ENCODE peak calls at places on chromosome 13, in ten cellular contexts. B is bronchial epithelial cell, X is SK-N-SH, T is left lung, G is heart left ventricle, L is fibroblast of the aortic adventitia, I is IMR-90, F is mammary epithelial cell, Z is mucosa of descending colon, N is body of pancreas. P is an unnamed sample.

GRCh38 chr13:44758595-44759221 is 182.6 kb upstream of the TSC22D1 start:
- DNase-seq in L (peak), X (no peak), F (peak), G (no peak), Z (no peak), N (peak), I (peak), T (no peak), B (peak), P (no peak)

GRCh38 chr13:59391696-59392095 is 772.0 kb downstream of the DIAPH3 start:
- DNase-seq in B (peak), G (peak), X (peak), N (peak), L (peak), Z (no peak), F (peak), T (no peak), I (peak), P (peak)

GRCh38 chr13:113404723-113405471 is 41.0 kb upstream of the GRTP1 start:
- DNase-seq in Z (no peak), G (peak), I (no peak), L (no peak), T (peak), X (no peak), B (no peak), N (no peak), F (no peak), P (no peak)

GRCh38 chr13:97659602-97660001 is 225.6 kb downstream of the RAP2A start:
- DNase-seq in Z (no peak), L (peak), B (no peak), F (no peak), N (no peak), I (peak), G (no peak), T (no peak), X (peak), P (no peak)

GRCh38 chr13:41650706-41651105 is 193.4 kb downstream of the RGCC start:
- DNase-seq in I (no peak), G (no peak), N (no peak), B (no peak), X (no peak), Z (no peak), F (no peak), L (no peak), T (no peak), P (no peak)

GRCh38 chr13:106597759-106598395 is 29.9 kb upstream of the ARGLU1 start:
- DNase-seq in X (no peak), F (no peak), G (no peak), I (no peak), N (no peak), L (no peak), T (no peak), B (no peak), Z (no peak), P (no peak)

GRCh38 chr13:97695684-97696083 is 257.8 kb upstream of the IPO5 start:
- DNase-seq in T (no peak), F (no peak), N (no peak), L (no peak), G (no peak), Z (no peak), B (no peak), I (no peak), X (no peak), P (no peak)

GRCh38 chr13:24632382-24633121 is 47.7 kb upstream of the ATP12A start:
- DNase-seq in I (no peak), N (no peak), X (no peak), Z (no peak), B (peak), L (no peak), G (no peak), T (no peak), F (peak), P (no peak)

GRCh38 chr13:26926371-26926770 is 165.8 kb upstream of the GPR12 start:
- DNase-seq in T (no peak), N (no peak), F (no peak), B (no peak), X (no peak), G (no peak), Z (no peak), L (no peak), I (no peak), P (no peak)

GRCh38 chr13:109780880-109781383 is 5.5 kb downstream of the IRS2 start:
- DNase-seq in L (no peak), T (no peak), I (no peak), F (no peak), Z (no peak), B (no peak), N (no peak), X (no peak), G (no peak), P (no peak)

GRCh38 chr13:109779876-109780516 is 6.4 kb downstream of the IRS2 start:
- DNase-seq in X (peak), T (no peak), L (no peak), N (no peak), G (no peak), I (no peak), B (no peak), Z (no peak), F (no peak), P (no peak)

GRCh38 chr13:109776575-109776974 is 9.8 kb downstream of the IRS2 start:
- DNase-seq in Z (no peak), B (no peak), L (no peak), N (no peak), G (no peak), X (no peak), T (no peak), I (peak), F (peak), P (no peak)

GRCh38 chr13:109779074-109779473 is 7.3 kb downstream of the IRS2 start:
- DNase-seq in Z (no peak), B (no peak), L (no peak), G (no peak), F (no peak), I (no peak), X (peak), T (no peak), N (no peak), P (no peak)

GRCh38 chr13:109778102-109778542 is 8.3 kb downstream of the IRS2 start:
- DNase-seq in N (no peak), X (no peak), Z (no peak), T (no peak), G (no peak), I (peak), B (peak), L (no peak), F (peak), P (no peak)
- H3K4me3 ChIP-seq in N (no peak), X (peak), Z (no peak), T (no peak), G (peak), I (no peak), B (no peak), L (no peak), F (no peak), P (no peak)

GRCh38 chr13:33510350-33510749 is 224.8 kb upstream of the STARD13 start:
- DNase-seq in N (no peak), L (peak), G (no peak), Z (no peak), F (no peak), X (no peak), I (no peak), T (no peak), B (no peak), P (no peak)
- H3K4me3 ChIP-seq in N (no peak), L (no peak), G (no peak), Z (no peak), F (no peak), X (no peak), I (no peak), T (no peak), B (no peak), P (no peak)

GRCh38 chr13:22883961-22884360 is 296.8 kb upstream of the SGCG start:
- DNase-seq in Z (no peak), X (no peak), F (no peak), T (no peak), B (no peak), G (no peak), N (no peak), L (no peak), I (no peak), P (no peak)
- H3K4me3 ChIP-seq in Z (no peak), X (no peak), F (no peak), T (no peak), B (no peak), G (no peak), N (no peak), L (no peak), I (no peak), P (no peak)

GRCh38 chr13:72508392-72508791 is 219.0 kb downstream of the MZT1 start:
- DNase-seq in X (no peak), F (no peak), L (no peak), T (no peak), N (no peak), G (no peak), Z (no peak), B (no peak), I (no peak), P (no peak)
- H3K4me3 ChIP-seq in X (no peak), F (no peak), L (no peak), T (no peak), N (no peak), G (no peak), Z (no peak), B (no peak), I (no peak), P (no peak)

GRCh38 chr13:43316997-43317396 is 293.6 kb downstream of the DNAJC15 start:
- DNase-seq in X (peak), N (no peak), Z (no peak), I (peak), B (peak), F (no peak), G (peak), T (no peak), L (peak), P (no peak)
- H3K4me3 ChIP-seq in X (peak), N (no peak), Z (no peak), I (no peak), B (no peak), F (no peak), G (no peak), T (no peak), L (peak), P (no peak)

DNA sequence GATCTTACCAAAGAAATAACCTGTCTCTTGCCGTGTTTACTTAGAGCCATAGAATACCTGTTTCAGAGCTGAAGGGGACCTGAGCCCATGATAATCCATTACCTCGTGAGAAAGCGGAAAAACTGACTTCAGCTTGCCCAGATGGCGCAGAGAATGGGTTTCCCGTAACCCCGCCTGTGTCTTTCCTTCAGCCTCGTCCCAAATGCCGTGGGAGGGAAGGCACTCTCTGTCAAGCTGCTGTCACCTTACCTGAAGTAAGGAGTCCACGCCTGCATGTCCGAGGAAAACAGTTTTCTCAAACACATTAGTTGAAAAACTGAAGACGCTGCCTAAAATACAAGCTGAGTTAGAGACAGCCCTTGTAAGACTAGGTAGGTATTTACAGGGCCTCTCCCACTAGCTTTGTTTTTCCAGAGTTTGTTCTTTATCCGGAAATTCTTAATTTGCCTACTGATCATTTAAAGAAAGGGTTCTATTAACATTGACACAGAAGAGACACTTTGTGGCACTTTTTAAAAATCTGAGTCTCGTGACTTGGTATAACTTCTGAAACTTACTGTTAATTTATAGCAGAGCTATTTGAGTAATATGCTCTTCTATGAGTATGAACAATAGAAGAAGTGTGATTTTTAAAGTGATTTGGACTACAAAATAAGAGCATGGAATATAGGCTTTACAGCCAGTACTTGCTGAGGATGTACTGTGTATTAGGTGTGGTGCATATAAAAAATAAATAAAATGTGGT is 1.3 kb upstream of the INTS6 start:
- DNase-seq in X (peak), I (peak), G (peak), T (no peak), N (peak), Z (no peak), L (peak), F (peak), B (peak), P (no peak)
- H3K4me3 ChIP-seq in X (peak), I (peak), G (peak), T (peak), N (peak), Z (peak), L (peak), F (peak), B (peak), P (peak)

DNA sequence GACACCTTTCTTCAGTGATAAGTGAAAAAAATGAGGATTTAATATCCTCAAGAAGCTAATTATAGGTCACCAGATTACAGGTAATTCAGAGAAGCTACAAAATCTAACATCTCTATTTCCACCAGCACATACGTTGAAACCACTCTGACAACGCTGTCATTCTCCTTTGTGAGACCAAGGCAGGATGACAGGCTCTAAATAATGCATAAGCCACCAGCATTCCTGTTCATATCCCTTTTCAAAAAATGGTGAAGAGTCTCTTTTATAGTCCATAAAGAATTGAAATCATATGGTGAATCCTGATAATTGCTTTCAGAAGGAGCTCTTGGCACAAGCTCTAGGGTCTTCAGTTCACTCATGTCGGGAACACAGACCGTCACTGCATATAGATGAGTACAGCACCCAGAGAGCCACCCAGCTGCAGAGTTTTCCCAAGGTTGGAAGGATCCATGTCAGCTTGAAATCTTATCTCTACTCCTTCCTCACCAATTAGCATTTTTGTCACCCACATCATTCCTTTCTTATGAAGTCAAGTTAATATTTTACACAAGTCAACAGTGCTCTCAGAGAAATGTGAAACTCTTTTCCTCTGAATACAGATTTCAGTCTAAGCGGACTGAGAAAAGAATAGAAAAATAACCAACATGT is 431.4 kb downstream of the TBC1D4 start:
- DNase-seq in I (peak), F (no peak), X (no peak), L (peak), G (no peak), T (no peak), Z (no peak), N (no peak), B (peak), P (no peak)
- H3K4me3 ChIP-seq in I (no peak), F (no peak), X (no peak), L (no peak), G (no peak), T (no peak), Z (no peak), N (no peak), B (no peak), P (no peak)

GRCh38 chr13:33352520-33352919 is 67.0 kb upstream of the STARD13 start:
- DNase-seq in N (no peak), Z (no peak), X (no peak), G (no peak), I (no peak), L (no peak), F (no peak), B (no peak), T (no peak), P (no peak)

GRCh38 chr13:33353210-33353609 is 67.7 kb upstream of the STARD13 start:
- DNase-seq in N (no peak), X (no peak), F (no peak), I (no peak), B (no peak), T (peak), Z (peak), G (peak), L (no peak), P (no peak)

GRCh38 chr13:33351324-33351723 is 65.8 kb upstream of the STARD13 start:
- DNase-seq in N (no peak), L (peak), Z (no peak), X (no peak), B (peak), G (no peak), I (peak), T (no peak), F (no peak), P (no peak)

GRCh38 chr13:33353646-33354045 is 68.1 kb upstream of the STARD13 start:
- DNase-seq in Z (no peak), G (no peak), T (no peak), B (no peak), F (no peak), N (no peak), L (no peak), I (no peak), X (no peak), P (no peak)

DNA sequence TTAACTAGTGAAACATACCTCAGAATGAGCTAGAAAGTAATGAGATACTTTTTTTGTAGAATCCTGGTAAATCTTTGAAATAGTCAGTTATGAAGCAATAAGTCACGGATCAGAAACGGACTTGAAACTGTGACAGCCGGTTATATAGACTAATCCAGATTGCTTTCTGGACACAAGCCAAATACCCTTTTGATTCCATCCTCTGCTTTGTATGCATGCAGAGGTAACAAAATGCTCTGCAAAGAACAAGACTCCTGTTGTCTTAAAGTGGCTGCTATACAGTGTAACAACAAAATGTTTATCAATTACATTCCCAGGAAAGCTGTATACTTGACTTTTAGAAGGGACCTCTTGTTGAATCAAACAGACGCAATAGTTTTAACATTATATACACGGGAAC is 66.5 kb upstream of the STARD13 start:
- DNase-seq in F (no peak), L (no peak), N (no peak), B (no peak), G (no peak), T (no peak), X (peak), Z (no peak), I (no peak), P (no peak)
- H3K4me3 ChIP-seq in F (no peak), L (no peak), N (no peak), B (no peak), G (no peak), T (no peak), X (no peak), Z (no peak), I (no peak), P (no peak)

DNA sequence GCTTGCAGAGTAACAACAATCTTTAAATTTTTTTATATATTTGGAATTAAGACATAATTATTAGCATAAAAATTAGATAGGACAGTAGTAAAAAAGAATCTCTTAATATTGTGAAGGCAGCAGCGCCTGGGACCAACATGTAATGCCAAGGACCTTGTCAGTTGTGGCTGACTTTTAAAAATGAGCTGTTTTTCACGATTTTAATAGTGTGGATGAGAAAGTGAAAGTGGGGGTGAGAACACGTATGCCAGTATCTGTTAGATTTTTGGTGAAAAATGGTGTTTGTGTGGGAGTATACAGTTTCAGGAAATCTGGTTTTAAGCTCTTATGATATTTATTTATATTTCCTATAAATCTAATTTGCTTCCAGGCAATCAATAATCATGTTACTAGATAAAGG is 125.2 kb downstream of the LMO7 start:
- DNase-seq in G (no peak), T (no peak), I (no peak), F (no peak), Z (no peak), B (no peak), L (peak), N (no peak), X (no peak), P (no peak)
- H3K4me3 ChIP-seq in G (peak), T (peak), I (peak), F (peak), Z (peak), B (peak), L (peak), N (no peak), X (no peak), P (no peak)

GRCh38 chr13:112343591-112343990 is 32.6 kb upstream of the SPACA7 start:
- DNase-seq in X (no peak), G (no peak), T (no peak), Z (no peak), B (no peak), F (no peak), N (no peak), L (no peak), I (no peak), P (no peak)

GRCh38 chr13:112341446-112341845 is 34.7 kb upstream of the SPACA7 start:
- DNase-seq in B (no peak), F (no peak), Z (no peak), T (no peak), L (no peak), N (no peak), G (no peak), X (no peak), I (no peak), P (no peak)

GRCh38 chr13:112345826-112346172 is 30.4 kb upstream of the SPACA7 start:
- DNase-seq in I (no peak), T (no peak), G (no peak), F (no peak), L (no peak), N (no peak), B (no peak), Z (no peak), X (no peak), P (no peak)

GRCh38 chr13:112341976-112342735 is 34.0 kb upstream of the SPACA7 start:
- DNase-seq in G (no peak), F (no peak), B (no peak), Z (no peak), N (no peak), T (no peak), L (no peak), X (no peak), I (no peak), P (no peak)

DNA sequence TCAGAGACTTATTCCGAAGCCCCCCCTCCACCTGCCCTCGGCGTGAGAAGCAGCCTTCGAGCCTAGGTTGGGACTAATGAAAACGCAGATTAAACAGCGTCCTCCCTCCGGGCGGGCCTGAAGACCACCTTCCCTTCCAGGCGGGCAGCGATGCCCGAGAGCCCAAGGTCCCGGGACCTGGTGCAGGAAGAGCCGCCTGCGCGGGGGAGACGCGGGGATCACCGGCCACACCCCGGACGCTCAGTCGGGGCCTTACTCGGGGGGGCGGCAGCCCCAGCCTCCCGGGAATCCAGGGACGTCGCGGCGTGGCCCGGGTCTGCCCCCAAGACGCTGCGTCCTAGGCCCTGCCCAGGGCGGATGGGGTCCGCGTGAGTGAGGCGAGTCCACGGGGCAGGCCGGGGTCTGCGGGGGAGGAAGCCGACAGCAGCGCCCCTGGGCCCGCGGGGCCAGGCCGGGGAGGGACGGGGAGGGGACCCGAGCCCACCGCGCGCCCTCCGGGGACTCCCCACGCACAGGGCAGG is 33.3 kb upstream of the SPACA7 start:
- DNase-seq in I (no peak), Z (no peak), T (no peak), B (no peak), G (no peak), N (no peak), F (no peak), L (no peak), X (no peak), P (no peak)
- H3K4me3 ChIP-seq in I (no peak), Z (no peak), T (no peak), B (no peak), G (no peak), N (no peak), F (no peak), L (no peak), X (no peak), P (no peak)

P was measured in iPS DF 6.9.